ENCODE peak calls at places on chromosome 20, in nine cellular contexts. X, N, U, W, R, H, E, O and J are unnamed samples.

GRCh38 chr20:44851545-44851944 is 34.0 kb upstream of the YWHAB start:
- DNase-seq in X (no peak), N (no peak), U (no peak), W (no peak), R (no peak), H (no peak), E (no peak), O (no peak), J (no peak)

GRCh38 chr20:20687319-20687718 is 25.1 kb downstream of the RALGAPA2 start:
- DNase-seq in X (no peak), N (no peak), U (no peak), W (no peak), R (no peak), H (no peak), E (no peak), O (no peak), J (no peak)

GRCh38 chr20:10359621-10360040 is 74.4 kb downstream of the MKKS start:
- DNase-seq in X (no peak), N (no peak), U (peak), W (no peak), R (no peak), H (no peak), E (no peak), O (no peak), J (no peak)

GRCh38 chr20:6828794-6829423 is 61.4 kb downstream of the BMP2 start:
- DNase-seq in X (peak), N (peak), U (peak), W (peak), R (peak), H (peak), E (peak), O (no peak), J (no peak)

GRCh38 chr20:46650575-46651090 is 626 bp downstream of the SLC13A3 start:
- DNase-seq in X (no peak), N (no peak), U (no peak), W (no peak), R (no peak), H (no peak), E (no peak), O (no peak), J (no peak)

GRCh38 chr20:54219751-54220426 is 12.0 kb downstream of the PFDN4 start:
- DNase-seq in X (no peak), N (no peak), U (peak), W (no peak), R (no peak), H (no peak), E (peak), O (no peak), J (no peak)

GRCh38 chr20:4533734-4534133 is 188.0 kb upstream of the PRND start:
- DNase-seq in X (no peak), N (no peak), U (no peak), W (no peak), R (no peak), H (no peak), E (no peak), O (no peak), J (no peak)

GRCh38 chr20:58618694-58619540 is 32.2 kb upstream of the STX16 start:
- DNase-seq in X (no peak), N (no peak), U (peak), W (no peak), R (no peak), H (no peak), E (no peak), O (no peak), J (no peak)

GRCh38 chr20:10385850-10386544 is 48.0 kb downstream of the MKKS start:
- DNase-seq in X (no peak), N (no peak), U (peak), W (no peak), R (no peak), H (no peak), E (no peak), O (no peak), J (no peak)

GRCh38 chr20:45347936-45348809 is at the start of gene SDC4:
- DNase-seq in X (peak), N (no peak), U (peak), W (peak), R (peak), H (peak), E (no peak), O (peak), J (peak)

GRCh38 chr20:20225325-20225724 is 142.6 kb upstream of the INSM1 start:
- DNase-seq in X (no peak), N (no peak), U (no peak), W (no peak), R (no peak), H (no peak), E (peak), O (no peak), J (no peak)

GRCh38 chr20:1317545-1318255 is 11.2 kb downstream of the SDCBP2 start:
- DNase-seq in X (no peak), N (no peak), U (no peak), W (no peak), R (no peak), H (no peak), E (no peak), O (no peak), J (no peak)

GRCh38 chr20:20668639-20669038 is 43.8 kb downstream of the RALGAPA2 start:
- DNase-seq in X (no peak), N (peak), U (no peak), W (no peak), R (no peak), H (no peak), E (no peak), O (no peak), J (no peak)